ENCODE peak calls at places on chromosomes 7 and 10, in four cellular contexts. T is CD8-positive, alpha-beta memory T cell; O is uterus; Z is cardiac muscle cell. D is an unnamed sample. For H3K4me1 and H3K36me3, the result is how much of the 10 kb centered on the place peaks cover.

GRCh38 chr7:767580-767940 is 40.5 kb upstream of the PRKAR1B start:
- DNase-seq in Z (no peak), O (no peak), T (peak), D (no peak)

GRCh38 chr10:21087476-21087875 is 190.4 kb upstream of the NEBL start:
- DNase-seq in O (no peak), T (no peak), Z (no peak), D (no peak)

GRCh38 chr10:122019414-122019975 is 30.5 kb downstream of the TACC2 start:
- DNase-seq in T (no peak), O (no peak), Z (no peak), D (peak)

GRCh38 chr7:159159731-159160130 is 15.1 kb upstream of the VIPR2 start:
- DNase-seq in O (no peak), T (no peak), Z (no peak), D (no peak)

GRCh38 chr7:101217388-101218235 is at the start of the genes PLOD3 and ZNHIT1:
- DNase-seq in O (peak), T (peak), Z (peak), D (peak)

GRCh38 chr7:12025246-12025645 is 185.8 kb upstream of the TMEM106B start:
- DNase-seq in O (no peak), T (no peak), Z (peak), D (no peak)

GRCh38 chr7:43630466-43630865 is 47.6 kb downstream of the STK17A start:
- DNase-seq in O (no peak), Z (no peak), T (no peak), D (no peak)

GRCh38 chr10:113059001-113059780 is 109.1 kb downstream of the TCF7L2 start:
- DNase-seq in Z (peak), O (peak), T (no peak), D (peak)

GRCh38 chr7:101564778-101565211 is 64.3 kb downstream of the MYL10 start:
- DNase-seq in Z (no peak), O (no peak), T (peak), D (no peak)

GRCh38 chr10:70840836-70841235 is 25.1 kb downstream of the SGPL1 start:
- DNase-seq in Z (no peak), T (no peak), O (no peak), D (no peak)

GRCh38 chr7:69603937-69604494 is 5.7 kb downstream of the AUTS2 start:
- DNase-seq in O (no peak), T (peak), Z (no peak), D (no peak)

GRCh38 chr7:75981450-75982305 is 12.7 kb downstream of the TMEM120A start:
- DNase-seq in O (no peak), Z (no peak), T (peak), D (no peak)

GRCh38 chr7:151641587-151641986 is 121.9 kb upstream of the RHEB start:
- DNase-seq in T (no peak), O (no peak), Z (no peak), D (no peak)

GRCh38 chr10:68096913-68097509 is 12.3 kb upstream of the MYPN start:
- DNase-seq in O (no peak), T (no peak), Z (peak), D (no peak)

GRCh38 chr7:140214075-140214684 is 37.4 kb upstream of the KDM7A start:
- DNase-seq in Z (peak), O (no peak), T (no peak), D (no peak)

GRCh38 chr10:127302343-127302742 is 106.0 kb upstream of the INSYN2A start:
- DNase-seq in T (no peak), Z (no peak), O (no peak), D (no peak)

GRCh38 chr7:130831817-130832481 is 97.9 kb upstream of the KLF14 start:
- DNase-seq in Z (peak), O (no peak), T (no peak), D (peak)

GRCh38 chr7:29139796-29140195 is 6.5 kb downstream of the CPVL start:
- DNase-seq in T (no peak), Z (no peak), O (no peak), D (no peak)

GRCh38 chr10:103692421-103693069 is 162.8 kb downstream of the SH3PXD2A start:
- DNase-seq in O (no peak), T (peak), Z (no peak), D (no peak)

GRCh38 chr7:93092757-93093370 is 24.9 kb downstream of the SAMD9 start:
- DNase-seq in Z (peak), T (no peak), O (no peak), D (no peak)

GRCh38 chr7:71612892-71613291 is 480.9 kb downstream of the GALNT17 start:
- DNase-seq in T (no peak), Z (no peak), O (peak), D (no peak)
- H3K4me3 ChIP-seq in T (no peak), Z (no peak), O (no peak), D (no peak)

GRCh38 chr10:124944982-124945381 is 3.1 kb downstream of the ZRANB1 start:
- DNase-seq in T (no peak), O (no peak), Z (peak), D (no peak)

GRCh38 chr10:124942317-124943169 is 620 bp downstream of the ZRANB1 start:
- DNase-seq in Z (no peak), T (no peak), O (no peak), D (no peak)

GRCh38 chr10:124939290-124939689 is 2.6 kb upstream of the ZRANB1 start:
- DNase-seq in T (no peak), Z (no peak), O (no peak), D (no peak)

GRCh38 chr10:124943301-124944092 is 1.6 kb downstream of the ZRANB1 start:
- DNase-seq in T (no peak), O (no peak), Z (peak), D (no peak)

DNA sequence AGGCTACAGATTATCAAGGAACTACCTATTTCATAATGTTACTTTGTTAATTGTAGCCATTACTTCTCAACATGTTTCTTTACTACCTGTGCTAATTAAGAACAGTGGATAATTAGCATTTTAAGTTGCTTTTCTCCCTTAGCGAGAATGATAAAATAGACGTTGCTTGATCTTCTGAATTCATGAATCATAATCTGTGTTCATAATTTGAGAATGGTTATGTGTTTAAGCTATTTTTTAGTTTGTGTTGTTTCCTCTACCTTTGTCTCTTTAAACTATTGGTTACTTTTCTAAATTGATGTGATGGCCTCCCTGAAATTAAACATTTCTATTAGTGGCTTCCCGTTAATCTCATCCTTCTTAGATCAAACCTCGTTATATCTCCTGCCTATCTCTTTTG is at the start of gene ZRANB1:
- DNase-seq in O (no peak), T (no peak), Z (no peak), D (no peak)
- H3K4me1 ChIP-seq in O (under half), T (under half), Z (under half), D (under half)

GRCh38 chr7:157371296-157371695 is 34.5 kb downstream of the DNAJB6 start:
- DNase-seq in Z (no peak), O (no peak), T (no peak), D (no peak)
- H3K36me3 ChIP-seq in Z (half or more), O (under half), T (half or more), D (half or more)

GRCh38 chr10:81876253-81876731 is 1.3 kb downstream of the NRG3 start:
- DNase-seq in Z (peak), T (no peak), O (no peak), D (no peak)
- H3K4me3 ChIP-seq in Z (peak), T (no peak), O (no peak), D (no peak)

GRCh38 chr10:3780766-3781457 is 4.1 kb downstream of the KLF6 start:
- DNase-seq in T (peak), Z (peak), O (no peak), D (no peak)

GRCh38 chr10:3778708-3779108 is 6.3 kb downstream of the KLF6 start:
- DNase-seq in O (no peak), T (no peak), Z (peak), D (no peak)

GRCh38 chr10:3777876-3778707 is 6.9 kb downstream of the KLF6 start:
- DNase-seq in Z (peak), O (no peak), T (no peak), D (no peak)

GRCh38 chr10:3780056-3780765 is 4.8 kb downstream of the KLF6 start:
- DNase-seq in T (peak), O (no peak), Z (peak), D (no peak)

GRCh38 chr10:3779146-3779707 is 5.8 kb downstream of the KLF6 start:
- DNase-seq in O (no peak), Z (peak), T (peak), D (no peak)
- H3K4me1 ChIP-seq in O (under half), Z (under half), T (half or more), D (under half)

DNA sequence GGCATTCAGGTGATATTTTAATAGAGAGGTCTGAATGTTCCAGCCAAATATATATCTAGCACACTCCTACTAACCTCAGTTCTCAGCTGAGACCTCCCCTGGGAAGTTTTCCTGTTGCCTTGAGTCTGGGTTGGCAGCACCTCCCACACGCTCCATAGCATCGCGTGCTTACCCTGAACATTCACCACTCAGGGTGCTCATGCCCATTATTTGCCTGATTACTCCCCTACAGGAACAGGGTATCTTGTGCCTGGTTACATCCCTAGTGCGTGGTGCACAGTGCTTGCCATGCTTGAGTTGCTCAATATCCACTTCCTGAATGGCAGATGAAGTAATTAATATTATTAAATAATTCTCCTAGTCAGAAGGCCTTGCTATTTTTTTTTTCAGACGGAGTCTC is 269.9 kb upstream of the IMMP2L start:
- DNase-seq in O (no peak), Z (peak), T (no peak), D (no peak)
- H3K36me3 ChIP-seq in O (under half), Z (under half), T (under half), D (under half)

DNA sequence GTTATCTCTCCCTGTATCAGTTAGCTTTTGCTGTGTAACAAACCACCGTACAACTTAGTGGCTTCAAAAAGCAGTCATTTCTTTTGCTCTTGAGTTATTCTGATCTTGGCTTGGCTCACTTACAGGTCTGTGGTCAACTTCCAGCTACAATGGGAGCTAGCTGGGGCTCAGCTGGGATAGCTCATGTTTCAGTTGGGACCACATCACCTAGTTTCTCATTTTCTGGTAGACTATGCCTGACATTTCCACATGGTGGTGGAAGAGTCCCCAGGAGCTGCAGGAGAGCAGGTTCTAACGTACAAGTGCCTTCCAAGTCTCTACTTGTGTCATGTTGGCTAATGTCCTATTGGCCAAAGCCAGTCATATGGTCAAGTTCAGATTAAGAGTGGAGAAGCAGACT is 25.8 kb upstream of the PIP4K2A start:
- DNase-seq in O (no peak), T (no peak), Z (peak), D (no peak)
- H3K4me3 ChIP-seq in O (no peak), T (no peak), Z (no peak), D (no peak)

GRCh38 chr10:60423920-60424319 is 34.2 kb upstream of the ANK3 start:
- DNase-seq in T (no peak), Z (no peak), O (no peak), D (no peak)

GRCh38 chr10:60426425-60426824 is 36.8 kb upstream of the ANK3 start:
- DNase-seq in T (no peak), O (no peak), Z (peak), D (no peak)

GRCh38 chr10:60427148-60427547 is 37.5 kb upstream of the ANK3 start:
- DNase-seq in O (no peak), T (no peak), Z (no peak), D (no peak)

GRCh38 chr10:60424971-60425370 is 35.3 kb upstream of the ANK3 start:
- DNase-seq in O (no peak), Z (no peak), T (no peak), D (peak)

GRCh38 chr10:60425392-60426110 is 35.9 kb upstream of the ANK3 start:
- DNase-seq in O (no peak), Z (peak), T (no peak), D (peak)
- H3K4me1 ChIP-seq in O (under half), Z (under half), T (under half), D (under half)

GRCh38 chr7:44984478-44984758 is 5.6 kb upstream of the MYO1G start:
- DNase-seq in Z (no peak), O (no peak), T (no peak), D (no peak)

GRCh38 chr7:44982535-44982923 is 3.7 kb upstream of the MYO1G start:
- DNase-seq in Z (no peak), T (no peak), O (no peak), D (no peak)

GRCh38 chr7:44981035-44981706 is 2.4 kb upstream of the MYO1G start:
- DNase-seq in Z (no peak), O (no peak), T (no peak), D (no peak)

GRCh38 chr7:44983742-44984477 is 5.1 kb upstream of the MYO1G start:
- DNase-seq in Z (no peak), T (no peak), O (no peak), D (no peak)

GRCh38 chr7:44982970-44983369 is 4.2 kb upstream of the MYO1G start:
- DNase-seq in O (no peak), T (no peak), Z (no peak), D (no peak)
- H3K36me3 ChIP-seq in O (under half), T (under half), Z (under half), D (half or more)

DNA sequence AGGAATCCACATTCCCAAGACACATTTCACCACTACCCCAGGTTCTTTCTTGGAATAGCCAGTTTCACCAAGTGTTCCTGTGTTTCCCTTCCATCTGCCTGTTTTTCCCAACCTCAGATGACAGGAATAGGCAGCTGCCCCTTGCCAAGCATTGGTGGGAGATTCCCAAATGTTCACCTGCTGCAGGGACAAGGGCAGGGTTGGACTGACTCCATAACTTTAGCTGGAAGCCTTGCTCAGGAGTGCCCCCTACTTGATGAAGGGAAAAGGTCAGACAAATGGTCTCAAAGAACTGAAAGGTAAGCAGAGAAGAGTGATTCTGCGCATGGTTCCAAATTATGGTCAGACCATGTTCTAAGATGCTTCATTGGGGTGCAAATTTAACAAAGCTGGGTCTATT is 45.1 kb upstream of the LYZL1 start:
- DNase-seq in T (no peak), Z (no peak), O (no peak), D (no peak)
- H3K4me3 ChIP-seq in T (no peak), Z (no peak), O (no peak), D (no peak)

D was measured in HAP-1.